ENCODE peak calls at places on chromosomes 3 and 15, in nine cellular contexts. O is heart right ventricle; V is psoas muscle; M is body of pancreas; G is lung; Q is Peyer's patch; F is CD8-positive, alpha-beta memory T cell; U is heart left ventricle; E is mesenchymal stem cell. N is an unnamed sample.
A peak's percentile ranks its signal among the peaks of the same experiment; 100 is the strongest.

GRCh38 chr3:138062626-138063025 is 52.7 kb downstream of the CLDN18 start:
- DNase-seq in O (no peak), V (no peak), M (no peak), G (peak; percentile 27), Q (no peak), F (no peak), U (no peak), E (peak; percentile 25), N (no peak)

GRCh38 chr3:110815008-110815583 is 256.5 kb upstream of the NECTIN3 start:
- DNase-seq in O (no peak), V (no peak), M (no peak), G (no peak), Q (no peak), F (no peak), U (no peak), E (peak; percentile 86), N (no peak)

GRCh38 chr3:15646924-15647511 is 45.5 kb downstream of the BTD start:
- DNase-seq in O (peak; percentile 75), V (peak; percentile 67), M (peak; percentile 66), G (peak; percentile 48), Q (no peak), F (no peak), U (peak; percentile 79), E (peak; percentile 100), N (peak; percentile 45)

GRCh38 chr3:42490243-42490642 is 12.2 kb upstream of the VIPR1 start:
- DNase-seq in O (peak; percentile 63), V (no peak), M (peak; percentile 95), G (peak; percentile 80), Q (peak; percentile 70), F (no peak), U (no peak), E (peak; percentile 24), N (no peak)

GRCh38 chr15:31440754-31441298 is 114.2 kb downstream of the KLF13 start:
- DNase-seq in O (peak; percentile 65), V (peak; percentile 38), M (peak; percentile 52), G (no peak), Q (peak; percentile 60), F (peak; percentile 44), U (peak; percentile 86), E (peak; percentile 59), N (peak; percentile 62)

GRCh38 chr15:66823601-66824000 is 121.6 kb downstream of the SMAD6 start:
- DNase-seq in O (no peak), V (no peak), M (no peak), G (no peak), Q (no peak), F (no peak), U (no peak), E (no peak), N (no peak)

GRCh38 chr3:129486057-129487035 is 42.1 kb upstream of the RHO start:
- DNase-seq in O (no peak), V (no peak), M (no peak), G (no peak), Q (no peak), F (no peak), U (no peak), E (peak; percentile 64), N (no peak)

GRCh38 chr3:58049143-58049785 is 41.0 kb downstream of the FLNB start:
- DNase-seq in O (peak; percentile 77), V (peak; percentile 25), M (peak; percentile 89), G (peak; percentile 66), Q (no peak), F (no peak), U (no peak), E (peak; percentile 91), N (peak; percentile 51)

GRCh38 chr15:69508659-69509058 is 56.0 kb downstream of the RPLP1 start:
- DNase-seq in O (no peak), V (no peak), M (no peak), G (no peak), Q (no peak), F (no peak), U (no peak), E (no peak), N (no peak)

GRCh38 chr3:53819163-53819868 is 26.9 kb downstream of the CHDH start:
- DNase-seq in O (no peak), V (no peak), M (no peak), G (no peak), Q (no peak), F (no peak), U (no peak), E (no peak), N (no peak)

GRCh38 chr3:188170461-188171459 is 16.8 kb downstream of the LPP start:
- DNase-seq in O (no peak), V (no peak), M (no peak), G (no peak), Q (no peak), F (peak; percentile 23), U (no peak), E (no peak), N (no peak)

GRCh38 chr3:128849776-128850542 is 29.5 kb upstream of the ACAD9 start:
- DNase-seq in O (no peak), V (no peak), M (no peak), G (no peak), Q (no peak), F (no peak), U (no peak), E (no peak), N (no peak)

GRCh38 chr15:60548101-60548500 is 69.2 kb upstream of the ICE2 start:
- DNase-seq in O (no peak), V (no peak), M (no peak), G (no peak), Q (no peak), F (peak; percentile 54), U (no peak), E (no peak), N (no peak)

GRCh38 chr3:118466795-118467330 is 567.8 kb downstream of the IGSF11 start:
- DNase-seq in O (no peak), V (no peak), M (no peak), G (no peak), Q (no peak), F (no peak), U (no peak), E (no peak), N (no peak)

GRCh38 chr15:70093481-70094309 is 4.0 kb downstream of the TLE3 start:
- DNase-seq in O (no peak), V (no peak), M (peak; percentile 78), G (no peak), Q (no peak), F (no peak), U (no peak), E (peak; percentile 12), N (no peak)

DNA sequence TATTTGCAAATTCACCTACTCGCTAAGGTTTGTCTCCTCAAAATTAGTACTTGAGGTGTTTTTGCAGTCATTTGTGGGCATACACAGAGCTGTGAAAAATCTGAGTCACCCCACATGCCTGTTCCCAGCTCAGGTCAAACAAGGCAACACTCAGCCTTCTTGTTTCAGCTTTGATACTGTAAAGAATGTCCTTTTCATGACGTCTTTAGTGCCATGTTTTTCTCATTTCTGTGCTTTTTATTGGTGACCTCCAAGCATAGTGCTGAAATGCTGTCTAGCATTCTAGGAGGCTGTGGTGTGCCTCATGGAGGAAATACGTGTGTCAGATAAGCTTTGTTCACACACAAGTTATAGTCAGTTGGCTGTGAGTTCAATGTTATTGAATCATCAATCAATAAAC is 8.8 kb downstream of the CAPN3 start:
- DNase-seq in O (no peak), V (no peak), M (no peak), G (no peak), Q (no peak), F (no peak), U (no peak), E (no peak), N (no peak)
- H3K4me1 ChIP-seq in O (peaks cover 40% of the 10 kb centered on the region), V (peaks cover 61% of the 10 kb centered on the region), M (no peaks in the 10 kb centered on the region), G (peaks cover 7% of the 10 kb centered on the region), Q (no peaks in the 10 kb centered on the region), F (no peaks in the 10 kb centered on the region), U (no peaks in the 10 kb centered on the region), E (no peaks in the 10 kb centered on the region), N (no peaks in the 10 kb centered on the region)

DNA sequence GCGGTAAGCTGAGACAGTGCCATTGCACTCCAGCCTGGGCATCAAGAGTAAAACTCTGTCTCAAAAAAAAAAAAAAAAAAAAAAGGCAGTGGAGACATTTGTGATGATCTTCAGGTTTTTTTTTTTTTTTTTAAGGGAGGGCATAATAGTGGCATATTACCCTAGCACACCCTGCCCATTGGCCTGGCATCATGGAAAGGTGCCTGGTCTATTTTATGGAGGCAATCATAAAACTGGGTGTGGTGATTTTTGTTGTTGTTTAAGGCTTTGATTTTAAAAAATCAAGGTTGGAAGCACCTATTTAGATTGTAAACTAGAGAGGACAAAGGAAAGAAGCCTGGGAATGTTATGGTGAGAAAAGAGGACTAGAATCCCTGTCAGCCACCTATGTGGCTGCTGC is 6.0 kb downstream of the IQGAP1 start:
- DNase-seq in O (no peak), V (no peak), M (no peak), G (no peak), Q (no peak), F (no peak), U (no peak), E (no peak), N (no peak)
- H3K4me1 ChIP-seq in O (peaks cover 94% of the 10 kb centered on the region), V (peaks cover 92% of the 10 kb centered on the region), M (peaks cover 39% of the 10 kb centered on the region), G (peaks cover 9% of the 10 kb centered on the region), Q (peaks cover 9% of the 10 kb centered on the region), F (peaks cover 53% of the 10 kb centered on the region), U (peaks cover 38% of the 10 kb centered on the region), E (peaks cover 15% of the 10 kb centered on the region), N (peaks cover 10% of the 10 kb centered on the region)

GRCh38 chr3:16910207-16910606 is 25.5 kb downstream of the PLCL2 start:
- DNase-seq in O (no peak), V (no peak), M (no peak), G (no peak), Q (no peak), F (no peak), U (no peak), E (no peak), N (no peak)
- H3K4me1 ChIP-seq in O (peaks cover 71% of the 10 kb centered on the region), V (peaks cover 71% of the 10 kb centered on the region), M (peaks cover 30% of the 10 kb centered on the region), G (peaks cover 6% of the 10 kb centered on the region), Q (no peaks in the 10 kb centered on the region), F (peaks cover 79% of the 10 kb centered on the region), U (peaks cover 43% of the 10 kb centered on the region), E (no peaks in the 10 kb centered on the region), N (peaks cover 16% of the 10 kb centered on the region)

GRCh38 chr3:143002727-143003126 is 1.4 kb downstream of the U2SURP start:
- DNase-seq in O (no peak), V (no peak), M (no peak), G (no peak), Q (no peak), F (no peak), U (no peak), E (no peak), N (no peak)

GRCh38 chr3:143002083-143002712 is 828 bp downstream of the U2SURP start:
- DNase-seq in O (no peak), V (no peak), M (no peak), G (no peak), Q (no peak), F (no peak), U (no peak), E (peak; percentile 64), N (no peak)

GRCh38 chr3:143001034-143001368 is 369 bp upstream of the U2SURP start:
- DNase-seq in O (no peak), V (peak; percentile 67), M (no peak), G (no peak), Q (no peak), F (no peak), U (no peak), E (no peak), N (no peak)

GRCh38 chr3:143001369-143002082 is at the start of gene U2SURP:
- DNase-seq in O (peak; percentile 98), V (peak; percentile 96), M (peak; percentile 96), G (peak; percentile 96), Q (peak; percentile 96), F (peak; percentile 89), U (peak; percentile 96), E (peak; percentile 99), N (peak; percentile 94)

DNA sequence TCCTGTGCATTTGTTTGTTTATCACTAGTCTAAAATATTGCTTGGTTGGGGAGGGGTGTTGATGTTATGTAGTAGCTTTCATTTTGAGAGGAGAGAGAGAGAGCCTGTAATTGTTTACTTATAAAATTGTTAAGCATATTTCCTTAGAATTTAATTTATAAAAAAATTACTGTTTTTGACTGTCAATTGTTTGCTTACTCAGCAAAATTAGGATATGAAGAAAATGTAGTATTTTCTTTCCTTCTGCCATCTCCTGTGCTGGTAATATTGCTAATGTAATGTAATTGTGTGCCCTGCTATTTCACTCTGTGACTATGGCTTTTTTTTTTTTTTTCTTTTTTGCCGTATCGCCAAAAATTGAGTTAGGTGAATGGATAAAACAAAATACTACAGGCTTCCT is 3.5 kb downstream of the U2SURP start:
- DNase-seq in O (no peak), V (no peak), M (no peak), G (no peak), Q (no peak), F (no peak), U (no peak), E (no peak), N (no peak)
- H3K4me1 ChIP-seq in O (peaks cover 63% of the 10 kb centered on the region), V (peaks cover 66% of the 10 kb centered on the region), M (peaks cover 30% of the 10 kb centered on the region), G (peaks cover 1% of the 10 kb centered on the region), Q (peaks cover 4% of the 10 kb centered on the region), F (peaks cover 60% of the 10 kb centered on the region), U (peaks cover 21% of the 10 kb centered on the region), E (peaks cover 3% of the 10 kb centered on the region), N (peaks cover 13% of the 10 kb centered on the region)

N was measured in ovary.